ENCODE peak calls at places on chromosomes 13 and 19, in nine cellular contexts. One of them, this sample, is unnamed.

GRCh38 chr13:111480976-111481375 is 160.5 kb downstream of the TEX29 start:
- DNase-seq in OCI-LY7: no peak
- DNase-seq in hepatocyte: no peak
- DNase-seq in HCT116: no peak
- DNase-seq in GM23338: no peak
- DNase-seq in PC-3: no peak
- DNase-seq in MM.1S: no peak
- DNase-seq in GM23248: no peak
- DNase-seq in SK-N-SH: no peak
- DNase-seq in this sample: no peak

GRCh38 chr19:29216021-29216420 is 3.1 kb upstream of the UQCRFS1 start:
- DNase-seq in GM23338: peak; percentile 24
- DNase-seq in hepatocyte: no peak
- DNase-seq in SK-N-SH: no peak
- DNase-seq in HCT116: no peak
- DNase-seq in OCI-LY7: no peak
- DNase-seq in MM.1S: no peak
- DNase-seq in PC-3: no peak
- DNase-seq in GM23248: no peak
- DNase-seq in this sample: no peak

GRCh38 chr13:114124921-114125320 is 7.5 kb downstream of the RASA3 start:
- DNase-seq in GM23338: no peak
- DNase-seq in MM.1S: no peak
- DNase-seq in HCT116: no peak
- DNase-seq in OCI-LY7: no peak
- DNase-seq in PC-3: peak; percentile 55
- DNase-seq in hepatocyte: no peak
- DNase-seq in SK-N-SH: no peak
- DNase-seq in GM23248: peak; percentile 86
- DNase-seq in this sample: no peak

GRCh38 chr19:54137913-54138776 is 583 bp downstream of the CNOT3 start:
- DNase-seq in OCI-LY7: peak; percentile 28
- DNase-seq in PC-3: no peak
- DNase-seq in SK-N-SH: peak; percentile 75
- DNase-seq in MM.1S: peak; percentile 29
- DNase-seq in hepatocyte: peak; percentile 50
- DNase-seq in GM23248: peak; percentile 53
- DNase-seq in HCT116: no peak
- DNase-seq in GM23338: peak; percentile 47
- DNase-seq in this sample: no peak

GRCh38 chr13:79686441-79686840 is 205.5 kb downstream of the NDFIP2 start:
- DNase-seq in SK-N-SH: no peak
- DNase-seq in HCT116: no peak
- DNase-seq in GM23338: no peak
- DNase-seq in MM.1S: no peak
- DNase-seq in GM23248: peak; percentile 11
- DNase-seq in PC-3: no peak
- DNase-seq in OCI-LY7: no peak
- DNase-seq in hepatocyte: no peak
- DNase-seq in this sample: no peak

GRCh38 chr19:2578391-2578826 is 102.5 kb downstream of the GADD45B start:
- DNase-seq in GM23248: peak; percentile 76
- DNase-seq in GM23338: peak; percentile 69
- DNase-seq in OCI-LY7: no peak
- DNase-seq in hepatocyte: peak; percentile 52
- DNase-seq in PC-3: peak; percentile 52
- DNase-seq in MM.1S: no peak
- DNase-seq in SK-N-SH: no peak
- DNase-seq in HCT116: no peak
- DNase-seq in this sample: peak; percentile 68

GRCh38 chr19:3359850-3360493 is 6.4 kb upstream of the NFIC start:
- DNase-seq in PC-3: no peak
- DNase-seq in SK-N-SH: peak; percentile 87
- DNase-seq in OCI-LY7: peak; percentile 21
- DNase-seq in MM.1S: no peak
- DNase-seq in HCT116: no peak
- DNase-seq in hepatocyte: peak; percentile 62
- DNase-seq in GM23338: peak; percentile 54
- DNase-seq in GM23248: peak; percentile 80
- DNase-seq in this sample: no peak

GRCh38 chr13:73325351-73326214 is 266.8 kb downstream of the KLF5 start:
- DNase-seq in MM.1S: no peak
- DNase-seq in hepatocyte: peak; percentile 70
- DNase-seq in HCT116: no peak
- DNase-seq in GM23338: no peak
- DNase-seq in GM23248: no peak
- DNase-seq in OCI-LY7: no peak
- DNase-seq in SK-N-SH: no peak
- DNase-seq in PC-3: peak; percentile 81
- DNase-seq in this sample: no peak

GRCh38 chr19:13742756-13743155 is 21.6 kb upstream of the MRI1 start:
- DNase-seq in SK-N-SH: no peak
- DNase-seq in OCI-LY7: no peak
- DNase-seq in hepatocyte: no peak
- DNase-seq in GM23248: peak; percentile 56
- DNase-seq in GM23338: no peak
- DNase-seq in PC-3: peak; percentile 75
- DNase-seq in HCT116: no peak
- DNase-seq in MM.1S: no peak
- DNase-seq in this sample: peak; percentile 24

GRCh38 chr19:45638930-45639729 is at the start of gene EML2:
- DNase-seq in HCT116: no peak
- DNase-seq in GM23338: peak; percentile 97
- DNase-seq in hepatocyte: peak; percentile 79
- DNase-seq in PC-3: peak; percentile 36
- DNase-seq in SK-N-SH: peak; percentile 15
- DNase-seq in OCI-LY7: peak; percentile 69
- DNase-seq in GM23248: peak; percentile 67
- DNase-seq in MM.1S: peak; percentile 35
- DNase-seq in this sample: no peak

GRCh38 chr13:46596501-46596900 is 43.5 kb downstream of the LRCH1 start:
- DNase-seq in GM23248: no peak
- DNase-seq in PC-3: no peak
- DNase-seq in MM.1S: no peak
- DNase-seq in GM23338: no peak
- DNase-seq in HCT116: no peak
- DNase-seq in OCI-LY7: no peak
- DNase-seq in SK-N-SH: no peak
- DNase-seq in hepatocyte: no peak
- DNase-seq in this sample: no peak

GRCh38 chr13:46598140-46598819 is 45.3 kb downstream of the LRCH1 start:
- DNase-seq in GM23338: no peak
- DNase-seq in GM23248: no peak
- DNase-seq in hepatocyte: no peak
- DNase-seq in SK-N-SH: no peak
- DNase-seq in HCT116: no peak
- DNase-seq in MM.1S: peak; percentile 50
- DNase-seq in OCI-LY7: peak; percentile 89
- DNase-seq in PC-3: no peak
- DNase-seq in this sample: no peak

GRCh38 chr13:46595918-46596315 is 42.9 kb downstream of the LRCH1 start:
- DNase-seq in MM.1S: no peak
- DNase-seq in HCT116: no peak
- DNase-seq in OCI-LY7: no peak
- DNase-seq in GM23248: no peak
- DNase-seq in PC-3: no peak
- DNase-seq in GM23338: no peak
- DNase-seq in SK-N-SH: no peak
- DNase-seq in hepatocyte: no peak
- DNase-seq in this sample: no peak

GRCh38 chr13:46600943-46601311 is 48.0 kb downstream of the LRCH1 start:
- DNase-seq in SK-N-SH: no peak
- DNase-seq in PC-3: no peak
- DNase-seq in GM23338: no peak
- DNase-seq in hepatocyte: no peak
- DNase-seq in GM23248: no peak
- DNase-seq in MM.1S: no peak
- DNase-seq in OCI-LY7: no peak
- DNase-seq in HCT116: no peak
- DNase-seq in this sample: no peak

GRCh38 chr13:46598820-46599180 is 45.8 kb downstream of the LRCH1 start:
- DNase-seq in PC-3: no peak
- DNase-seq in hepatocyte: no peak
- DNase-seq in GM23248: no peak
- DNase-seq in OCI-LY7: no peak
- DNase-seq in MM.1S: peak; percentile 28
- DNase-seq in SK-N-SH: no peak
- DNase-seq in HCT116: no peak
- DNase-seq in GM23338: no peak
- DNase-seq in this sample: no peak
- H3K4me1 ChIP-seq in PC-3: peaks cover 24% of the 10 kb centered on the region
- H3K4me1 ChIP-seq in hepatocyte: peaks cover 45% of the 10 kb centered on the region
- H3K4me1 ChIP-seq in GM23248: peaks cover 28% of the 10 kb centered on the region
- H3K4me1 ChIP-seq in OCI-LY7: peaks cover 95% of the 10 kb centered on the region
- H3K4me1 ChIP-seq in MM.1S: peaks cover 17% of the 10 kb centered on the region
- H3K4me1 ChIP-seq in SK-N-SH: peaks cover 23% of the 10 kb centered on the region
- H3K4me1 ChIP-seq in HCT116: peaks cover 25% of the 10 kb centered on the region
- H3K4me1 ChIP-seq in GM23338: peaks cover 9% of the 10 kb centered on the region
- H3K4me1 ChIP-seq in this sample: peaks cover 41% of the 10 kb centered on the region

GRCh38 chr13:85405316-85405897 is 393.8 kb downstream of the SLITRK6 start:
- DNase-seq in hepatocyte: no peak
- DNase-seq in PC-3: no peak
- DNase-seq in HCT116: no peak
- DNase-seq in MM.1S: no peak
- DNase-seq in OCI-LY7: no peak
- DNase-seq in GM23338: peak; percentile 7
- DNase-seq in GM23248: no peak
- DNase-seq in SK-N-SH: no peak
- DNase-seq in this sample: no peak

GRCh38 chr13:85411608-85412007 is 387.6 kb downstream of the SLITRK6 start:
- DNase-seq in GM23338: no peak
- DNase-seq in OCI-LY7: no peak
- DNase-seq in PC-3: no peak
- DNase-seq in HCT116: no peak
- DNase-seq in SK-N-SH: no peak
- DNase-seq in MM.1S: no peak
- DNase-seq in hepatocyte: no peak
- DNase-seq in GM23248: no peak
- DNase-seq in this sample: no peak

GRCh38 chr13:85406269-85406975 is 392.8 kb downstream of the SLITRK6 start:
- DNase-seq in GM23338: no peak
- DNase-seq in hepatocyte: no peak
- DNase-seq in MM.1S: no peak
- DNase-seq in GM23248: no peak
- DNase-seq in PC-3: no peak
- DNase-seq in OCI-LY7: no peak
- DNase-seq in HCT116: no peak
- DNase-seq in SK-N-SH: no peak
- DNase-seq in this sample: no peak

GRCh38 chr13:85412448-85412847 is 386.8 kb downstream of the SLITRK6 start:
- DNase-seq in MM.1S: no peak
- DNase-seq in GM23248: no peak
- DNase-seq in GM23338: no peak
- DNase-seq in SK-N-SH: no peak
- DNase-seq in HCT116: no peak
- DNase-seq in OCI-LY7: no peak
- DNase-seq in hepatocyte: no peak
- DNase-seq in PC-3: no peak
- DNase-seq in this sample: no peak

DNA sequence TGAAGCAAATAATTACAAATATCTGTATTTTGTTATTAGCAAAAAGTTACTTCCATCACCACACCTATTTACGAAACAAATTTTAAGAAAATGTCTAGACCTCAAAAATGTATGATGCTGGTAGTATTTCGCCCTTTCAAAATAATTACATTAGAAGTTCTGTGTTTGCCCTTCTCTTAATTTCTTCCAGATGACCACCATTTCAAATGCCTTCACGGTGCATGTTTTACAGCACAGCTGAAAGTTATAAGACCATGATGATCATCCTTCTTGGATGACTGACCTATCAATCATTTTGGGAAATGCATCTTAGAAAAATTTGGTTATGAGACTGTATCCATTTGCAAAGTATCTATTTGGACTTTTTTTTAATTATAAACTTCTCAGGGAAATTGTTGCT is 390.8 kb downstream of the SLITRK6 start:
- DNase-seq in hepatocyte: no peak
- DNase-seq in MM.1S: no peak
- DNase-seq in GM23338: no peak
- DNase-seq in HCT116: no peak
- DNase-seq in SK-N-SH: no peak
- DNase-seq in GM23248: no peak
- DNase-seq in PC-3: no peak
- DNase-seq in OCI-LY7: no peak
- DNase-seq in this sample: no peak
- H3K9me2 ChIP-seq in hepatocyte: no peaks in the 10 kb centered on the region
- H3K9me2 ChIP-seq in MM.1S: no peaks in the 10 kb centered on the region
- H3K9me2 ChIP-seq in GM23338: no peaks in the 10 kb centered on the region
- H3K9me2 ChIP-seq in HCT116: no peaks in the 10 kb centered on the region
- H3K9me2 ChIP-seq in SK-N-SH: no peaks in the 10 kb centered on the region
- H3K9me2 ChIP-seq in GM23248: no peaks in the 10 kb centered on the region
- H3K9me2 ChIP-seq in PC-3: no peaks in the 10 kb centered on the region
- H3K9me2 ChIP-seq in OCI-LY7: no peaks in the 10 kb centered on the region
- H3K9me2 ChIP-seq in this sample: no peaks in the 10 kb centered on the region

GRCh38 chr13:112586334-112586733 is 1.6 kb downstream of the TUBGCP3 start:
- DNase-seq in OCI-LY7: no peak
- DNase-seq in HCT116: no peak
- DNase-seq in SK-N-SH: no peak
- DNase-seq in PC-3: no peak
- DNase-seq in MM.1S: no peak
- DNase-seq in GM23248: no peak
- DNase-seq in GM23338: no peak
- DNase-seq in hepatocyte: no peak
- DNase-seq in this sample: no peak
- H3K4me1 ChIP-seq in OCI-LY7: peaks cover 25% of the 10 kb centered on the region
- H3K4me1 ChIP-seq in HCT116: peaks cover 13% of the 10 kb centered on the region
- H3K4me1 ChIP-seq in SK-N-SH: peaks cover 18% of the 10 kb centered on the region
- H3K4me1 ChIP-seq in PC-3: peaks cover 18% of the 10 kb centered on the region
- H3K4me1 ChIP-seq in MM.1S: peaks cover 8% of the 10 kb centered on the region
- H3K4me1 ChIP-seq in GM23248: peaks cover 7% of the 10 kb centered on the region
- H3K4me1 ChIP-seq in GM23338: peaks cover 9% of the 10 kb centered on the region
- H3K4me1 ChIP-seq in hepatocyte: peaks cover 12% of the 10 kb centered on the region
- H3K4me1 ChIP-seq in this sample: peaks cover 17% of the 10 kb centered on the region

GRCh38 chr13:42328672-42329071 is 56.7 kb downstream of the AKAP11 start:
- DNase-seq in GM23248: no peak
- DNase-seq in SK-N-SH: no peak
- DNase-seq in OCI-LY7: no peak
- DNase-seq in GM23338: no peak
- DNase-seq in HCT116: no peak
- DNase-seq in MM.1S: peak; percentile 38
- DNase-seq in PC-3: no peak
- DNase-seq in hepatocyte: no peak
- DNase-seq in this sample: no peak

GRCh38 chr13:42333613-42334328 is 61.8 kb downstream of the AKAP11 start:
- DNase-seq in SK-N-SH: no peak
- DNase-seq in PC-3: peak; percentile 62
- DNase-seq in HCT116: no peak
- DNase-seq in GM23248: peak; percentile 42
- DNase-seq in GM23338: peak; percentile 80
- DNase-seq in OCI-LY7: peak; percentile 33
- DNase-seq in MM.1S: peak; percentile 54
- DNase-seq in hepatocyte: peak; percentile 43
- DNase-seq in this sample: no peak

GRCh38 chr13:42329239-42329638 is 57.3 kb downstream of the AKAP11 start:
- DNase-seq in SK-N-SH: no peak
- DNase-seq in HCT116: no peak
- DNase-seq in GM23338: no peak
- DNase-seq in hepatocyte: no peak
- DNase-seq in PC-3: no peak
- DNase-seq in OCI-LY7: no peak
- DNase-seq in MM.1S: no peak
- DNase-seq in GM23248: no peak
- DNase-seq in this sample: no peak

GRCh38 chr13:42327725-42328124 is 55.8 kb downstream of the AKAP11 start:
- DNase-seq in OCI-LY7: no peak
- DNase-seq in MM.1S: no peak
- DNase-seq in HCT116: no peak
- DNase-seq in GM23248: no peak
- DNase-seq in PC-3: no peak
- DNase-seq in GM23338: peak; percentile 22
- DNase-seq in hepatocyte: no peak
- DNase-seq in SK-N-SH: no peak
- DNase-seq in this sample: no peak

GRCh38 chr13:42330991-42331390 is 59.0 kb downstream of the AKAP11 start:
- DNase-seq in HCT116: no peak
- DNase-seq in PC-3: no peak
- DNase-seq in GM23338: no peak
- DNase-seq in MM.1S: no peak
- DNase-seq in hepatocyte: no peak
- DNase-seq in GM23248: peak; percentile 54
- DNase-seq in SK-N-SH: no peak
- DNase-seq in OCI-LY7: no peak
- DNase-seq in this sample: no peak
- H3K9me2 ChIP-seq in HCT116: no peaks in the 10 kb centered on the region
- H3K9me2 ChIP-seq in PC-3: no peaks in the 10 kb centered on the region
- H3K9me2 ChIP-seq in GM23338: peaks cover 2% of the 10 kb centered on the region
- H3K9me2 ChIP-seq in MM.1S: no peaks in the 10 kb centered on the region
- H3K9me2 ChIP-seq in hepatocyte: no peaks in the 10 kb centered on the region
- H3K9me2 ChIP-seq in GM23248: no peaks in the 10 kb centered on the region
- H3K9me2 ChIP-seq in SK-N-SH: no peaks in the 10 kb centered on the region
- H3K9me2 ChIP-seq in OCI-LY7: no peaks in the 10 kb centered on the region
- H3K9me2 ChIP-seq in this sample: no peaks in the 10 kb centered on the region